ENCODE peak calls at places on chromosomes 7 and 10, in five cellular contexts. N is PC-9, J is left lung, X is IMR-90, O is astrocyte of the spinal cord. W is an unnamed sample.

GRCh38 chr10:93762979-93763391 is 5.2 kb downstream of the LGI1 start:
- DNase-seq in N (no peak), J (no peak), X (no peak), O (no peak), W (no peak)

GRCh38 chr10:110048781-110049180 is 41.0 kb downstream of the ADD3 start:
- DNase-seq in N (no peak), J (no peak), X (no peak), O (no peak), W (no peak)

GRCh38 chr10:110967009-110967630 is 47.7 kb downstream of the SHOC2 start:
- DNase-seq in N (no peak), J (no peak), X (peak; percentile 8), O (no peak), W (no peak)

GRCh38 chr10:114458955-114459354 is 54.7 kb upstream of the AFAP1L2 start:
- DNase-seq in N (no peak), J (peak; percentile 76), X (peak; percentile 4), O (peak; percentile 24), W (no peak)

GRCh38 chr10:86795353-86795752 is 38.9 kb downstream of the BMPR1A start:
- DNase-seq in N (no peak), J (no peak), X (peak; percentile 89), O (peak; percentile 85), W (no peak)

GRCh38 chr10:126240483-126240882 is 147.8 kb downstream of the ADAM12 start:
- DNase-seq in N (no peak), J (peak; percentile 43), X (no peak), O (peak; percentile 63), W (no peak)

GRCh38 chr7:91240546-91240945 is 23.7 kb upstream of the FZD1 start:
- DNase-seq in N (no peak), J (no peak), X (peak; percentile 51), O (peak; percentile 35), W (no peak)

GRCh38 chr10:43679509-43679908 is 30.8 kb upstream of the ZNF32 start:
- DNase-seq in N (no peak), J (peak; percentile 84), X (no peak), O (no peak), W (no peak)

GRCh38 chr10:21065621-21066248 is 168.6 kb upstream of the NEBL start:
- DNase-seq in N (no peak), J (no peak), X (no peak), O (no peak), W (no peak)

GRCh38 chr10:101686133-101686925 is 8.6 kb downstream of the FBXW4 start:
- DNase-seq in N (no peak), J (no peak), X (peak; percentile 12), O (peak; percentile 14), W (no peak)

DNA sequence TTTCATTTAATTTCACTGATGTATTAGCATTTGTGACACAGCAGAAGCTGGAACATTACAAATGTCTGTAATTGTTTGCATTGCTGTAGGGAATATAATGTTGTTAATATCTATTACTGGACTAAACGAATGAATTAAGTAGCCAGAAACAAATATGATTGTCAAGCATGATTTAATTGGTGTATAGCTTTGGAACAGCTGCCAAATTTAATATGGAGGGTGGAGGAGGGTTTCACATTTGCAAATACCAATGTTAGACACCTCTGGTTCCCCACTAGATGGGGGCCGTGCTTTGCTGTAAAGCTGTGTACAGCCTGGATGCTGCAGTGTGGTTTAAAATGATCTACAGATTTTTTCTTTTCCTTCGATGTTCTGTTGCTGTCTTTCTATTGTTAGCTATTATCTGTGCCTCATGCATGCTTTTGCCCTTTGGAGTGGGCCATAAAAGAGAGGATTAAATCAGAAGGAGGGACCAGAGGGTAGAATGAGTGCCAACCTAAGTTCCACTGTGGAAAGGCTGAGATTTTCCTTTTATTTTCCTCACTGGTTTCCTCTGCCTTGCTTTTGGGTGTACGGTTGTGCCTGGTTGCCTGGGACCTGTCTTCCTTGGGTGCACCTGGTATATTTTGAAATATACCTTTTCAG is 23.1 kb downstream of the DNAJB9 start:
- DNase-seq in N (no peak), J (no peak), X (no peak), O (no peak), W (no peak)
- TF ChIP-seq CTCF in N (peak; percentile 26), J (no peak), X (peak; percentile 23), O (peak; percentile 37), W (peak; percentile 59)

GRCh38 chr7:95396136-95397032 is at the start of gene PON3:
- DNase-seq in N (peak; percentile 61), J (peak; percentile 88), X (no peak), O (no peak), W (no peak)
- TF ChIP-seq CTCF in N (peak; percentile 67), J (peak; percentile 29), X (no peak), O (no peak), W (no peak)

DNA sequence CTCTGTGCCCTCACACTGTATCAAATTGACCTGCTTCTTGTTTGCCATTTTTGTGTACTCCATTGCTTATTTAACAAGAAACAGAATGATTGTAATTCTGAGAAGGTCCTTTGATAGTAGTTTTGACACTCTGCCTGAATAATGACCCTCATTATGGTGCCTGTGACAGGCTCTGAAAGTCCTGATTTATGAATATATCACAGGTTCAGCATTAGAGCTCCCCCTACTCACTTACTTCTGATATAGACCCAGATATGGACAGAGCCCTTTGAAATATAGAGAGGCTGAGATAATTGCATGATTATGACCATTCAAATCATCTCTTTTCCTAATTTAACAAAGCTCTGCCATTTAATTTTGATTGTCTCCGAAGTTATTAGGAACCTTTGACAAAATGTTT is 465.3 kb downstream of the MDFIC start:
- DNase-seq in N (no peak), J (no peak), X (no peak), O (no peak), W (no peak)
- TF ChIP-seq CTCF in N (no peak), J (no peak), X (no peak), O (no peak), W (no peak)

GRCh38 chr10:31709028-31709427 is 219.6 kb downstream of the ARHGAP12 start:
- DNase-seq in N (no peak), J (no peak), X (no peak), O (no peak), W (no peak)
- TF ChIP-seq CTCF in N (no peak), J (no peak), X (peak; percentile 30), O (no peak), W (no peak)

GRCh38 chr7:105006367-105007139 is 7.5 kb upstream of the KMT2E start:
- DNase-seq in N (peak; percentile 51), J (no peak), X (no peak), O (no peak), W (no peak)
- TF ChIP-seq CTCF in N (no peak), J (no peak), X (peak; percentile 2), O (no peak), W (no peak)

GRCh38 chr10:28587970-28588290 is 55.0 kb downstream of the WAC start:
- DNase-seq in N (no peak), J (no peak), X (peak; percentile 75), O (peak; percentile 38), W (no peak)
- TF ChIP-seq CTCF in N (no peak), J (no peak), X (peak; percentile 34), O (peak; percentile 21), W (no peak)